ENCODE peak calls at places on chromosomes 1 and 21, in eight cellular contexts. One of them, this sample, is unnamed.
A peak's percentile ranks its signal among the peaks of the same experiment; 100 is the strongest.

GRCh38 chr1:109543283-109543987 is 3.8 kb downstream of the GPR61 start:
- DNase-seq in astrocyte of the spinal cord: no peak
- DNase-seq in epithelial cell of esophagus: no peak
- DNase-seq in RWPE2: no peak
- DNase-seq in left ventricle myocardium inferior: no peak
- DNase-seq in psoas muscle: no peak
- DNase-seq in IMR-90: no peak
- DNase-seq in astrocyte: no peak
- DNase-seq in this sample: no peak

GRCh38 chr1:30270468-30270867 is 452.9 kb downstream of the MATN1 start:
- DNase-seq in epithelial cell of esophagus: no peak
- DNase-seq in RWPE2: peak; percentile 3
- DNase-seq in psoas muscle: peak; percentile 13
- DNase-seq in IMR-90: no peak
- DNase-seq in astrocyte of the spinal cord: no peak
- DNase-seq in astrocyte: no peak
- DNase-seq in left ventricle myocardium inferior: no peak
- DNase-seq in this sample: no peak

GRCh38 chr21:32597205-32597604 is 11.9 kb upstream of the TCP10L start:
- DNase-seq in epithelial cell of esophagus: peak; percentile 99
- DNase-seq in astrocyte: peak; percentile 94
- DNase-seq in IMR-90: peak; percentile 95
- DNase-seq in RWPE2: no peak
- DNase-seq in left ventricle myocardium inferior: no peak
- DNase-seq in astrocyte of the spinal cord: peak; percentile 73
- DNase-seq in psoas muscle: no peak
- DNase-seq in this sample: peak; percentile 61

GRCh38 chr1:183069562-183070216 is 46.5 kb downstream of the LAMC1 start:
- DNase-seq in left ventricle myocardium inferior: no peak
- DNase-seq in RWPE2: no peak
- DNase-seq in astrocyte of the spinal cord: no peak
- DNase-seq in IMR-90: no peak
- DNase-seq in astrocyte: peak; percentile 62
- DNase-seq in epithelial cell of esophagus: peak; percentile 60
- DNase-seq in psoas muscle: no peak
- DNase-seq in this sample: no peak

GRCh38 chr21:39347537-39347936 is 1.4 kb downstream of the HMGN1 start:
- DNase-seq in astrocyte of the spinal cord: no peak
- DNase-seq in psoas muscle: no peak
- DNase-seq in RWPE2: no peak
- DNase-seq in epithelial cell of esophagus: no peak
- DNase-seq in left ventricle myocardium inferior: no peak
- DNase-seq in astrocyte: no peak
- DNase-seq in IMR-90: no peak
- DNase-seq in this sample: no peak

GRCh38 chr1:1628656-1629429 is 3.1 kb upstream of the MMP23B start:
- DNase-seq in epithelial cell of esophagus: peak; percentile 41
- DNase-seq in RWPE2: peak; percentile 61
- DNase-seq in astrocyte of the spinal cord: no peak
- DNase-seq in IMR-90: no peak
- DNase-seq in psoas muscle: peak; percentile 45
- DNase-seq in astrocyte: no peak
- DNase-seq in left ventricle myocardium inferior: no peak
- DNase-seq in this sample: no peak

GRCh38 chr1:48530727-48531351 is 58.8 kb upstream of the SPATA6 start:
- DNase-seq in astrocyte: peak; percentile 9
- DNase-seq in epithelial cell of esophagus: peak; percentile 67
- DNase-seq in RWPE2: no peak
- DNase-seq in left ventricle myocardium inferior: no peak
- DNase-seq in psoas muscle: peak; percentile 54
- DNase-seq in astrocyte of the spinal cord: peak; percentile 13
- DNase-seq in IMR-90: peak; percentile 29
- DNase-seq in this sample: peak; percentile 29

GRCh38 chr21:46054031-46054430 is 43.9 kb upstream of the COL6A2 start:
- DNase-seq in left ventricle myocardium inferior: no peak
- DNase-seq in astrocyte: no peak
- DNase-seq in RWPE2: no peak
- DNase-seq in astrocyte of the spinal cord: no peak
- DNase-seq in epithelial cell of esophagus: no peak
- DNase-seq in psoas muscle: no peak
- DNase-seq in IMR-90: no peak
- DNase-seq in this sample: no peak

GRCh38 chr1:222079546-222079945 is 337.7 kb upstream of the DUSP10 start:
- DNase-seq in astrocyte: no peak
- DNase-seq in RWPE2: no peak
- DNase-seq in IMR-90: no peak
- DNase-seq in astrocyte of the spinal cord: no peak
- DNase-seq in left ventricle myocardium inferior: no peak
- DNase-seq in epithelial cell of esophagus: no peak
- DNase-seq in psoas muscle: no peak
- DNase-seq in this sample: peak; percentile 61

GRCh38 chr1:45490121-45490622 is 791 bp downstream of the TESK2 start:
- DNase-seq in astrocyte of the spinal cord: peak; percentile 39
- DNase-seq in left ventricle myocardium inferior: no peak
- DNase-seq in astrocyte: peak; percentile 11
- DNase-seq in IMR-90: peak; percentile 21
- DNase-seq in RWPE2: no peak
- DNase-seq in psoas muscle: no peak
- DNase-seq in epithelial cell of esophagus: no peak
- DNase-seq in this sample: peak; percentile 32

GRCh38 chr21:35400233-35400939 is 351.3 kb upstream of the RUNX1 start:
- DNase-seq in epithelial cell of esophagus: peak; percentile 88
- DNase-seq in IMR-90: peak; percentile 67
- DNase-seq in astrocyte of the spinal cord: peak; percentile 80
- DNase-seq in RWPE2: no peak
- DNase-seq in left ventricle myocardium inferior: no peak
- DNase-seq in psoas muscle: no peak
- DNase-seq in astrocyte: peak; percentile 59
- DNase-seq in this sample: peak; percentile 84

GRCh38 chr1:206685256-206685748 is 597 bp downstream of the MAPKAPK2 start:
- DNase-seq in IMR-90: peak; percentile 53
- DNase-seq in astrocyte of the spinal cord: peak; percentile 34
- DNase-seq in epithelial cell of esophagus: peak; percentile 24
- DNase-seq in astrocyte: no peak
- DNase-seq in psoas muscle: peak; percentile 70
- DNase-seq in left ventricle myocardium inferior: no peak
- DNase-seq in RWPE2: no peak
- DNase-seq in this sample: peak; percentile 44

GRCh38 chr1:207885129-207886032 is 25.5 kb downstream of the CD34 start:
- DNase-seq in left ventricle myocardium inferior: peak; percentile 86
- DNase-seq in astrocyte: peak; percentile 55
- DNase-seq in psoas muscle: peak; percentile 90
- DNase-seq in IMR-90: peak; percentile 83
- DNase-seq in astrocyte of the spinal cord: peak; percentile 79
- DNase-seq in epithelial cell of esophagus: peak; percentile 75
- DNase-seq in RWPE2: peak; percentile 58
- DNase-seq in this sample: peak; percentile 94

GRCh38 chr1:202623075-202623474 is 87.2 kb downstream of the SYT2 start:
- DNase-seq in left ventricle myocardium inferior: peak; percentile 49
- DNase-seq in astrocyte of the spinal cord: peak; percentile 43
- DNase-seq in psoas muscle: peak; percentile 80
- DNase-seq in epithelial cell of esophagus: no peak
- DNase-seq in RWPE2: no peak
- DNase-seq in IMR-90: peak; percentile 64
- DNase-seq in astrocyte: peak; percentile 48
- DNase-seq in this sample: peak; percentile 65

GRCh38 chr21:25639167-25639921 is at the start of gene JAM2:
- DNase-seq in astrocyte of the spinal cord: peak; percentile 36
- DNase-seq in epithelial cell of esophagus: no peak
- DNase-seq in RWPE2: no peak
- DNase-seq in astrocyte: peak; percentile 17
- DNase-seq in psoas muscle: peak; percentile 64
- DNase-seq in IMR-90: peak; percentile 29
- DNase-seq in left ventricle myocardium inferior: peak; percentile 62
- DNase-seq in this sample: no peak

GRCh38 chr1:64680601-64681000 is 64.3 kb upstream of the RAVER2 start:
- DNase-seq in RWPE2: no peak
- DNase-seq in psoas muscle: no peak
- DNase-seq in IMR-90: no peak
- DNase-seq in astrocyte of the spinal cord: no peak
- DNase-seq in astrocyte: no peak
- DNase-seq in left ventricle myocardium inferior: no peak
- DNase-seq in epithelial cell of esophagus: no peak
- DNase-seq in this sample: no peak

GRCh38 chr1:64679177-64679576 is 65.7 kb upstream of the RAVER2 start:
- DNase-seq in IMR-90: no peak
- DNase-seq in epithelial cell of esophagus: no peak
- DNase-seq in astrocyte of the spinal cord: peak; percentile 10
- DNase-seq in RWPE2: no peak
- DNase-seq in psoas muscle: no peak
- DNase-seq in astrocyte: peak; percentile 11
- DNase-seq in left ventricle myocardium inferior: no peak
- DNase-seq in this sample: no peak

GRCh38 chr1:64676386-64676785 is 68.5 kb upstream of the RAVER2 start:
- DNase-seq in RWPE2: no peak
- DNase-seq in astrocyte of the spinal cord: no peak
- DNase-seq in astrocyte: no peak
- DNase-seq in left ventricle myocardium inferior: no peak
- DNase-seq in epithelial cell of esophagus: no peak
- DNase-seq in IMR-90: no peak
- DNase-seq in psoas muscle: no peak
- DNase-seq in this sample: no peak

GRCh38 chr1:64677471-64677870 is 67.4 kb upstream of the RAVER2 start:
- DNase-seq in RWPE2: no peak
- DNase-seq in psoas muscle: no peak
- DNase-seq in astrocyte of the spinal cord: no peak
- DNase-seq in IMR-90: no peak
- DNase-seq in left ventricle myocardium inferior: no peak
- DNase-seq in epithelial cell of esophagus: no peak
- DNase-seq in astrocyte: no peak
- DNase-seq in this sample: no peak

DNA sequence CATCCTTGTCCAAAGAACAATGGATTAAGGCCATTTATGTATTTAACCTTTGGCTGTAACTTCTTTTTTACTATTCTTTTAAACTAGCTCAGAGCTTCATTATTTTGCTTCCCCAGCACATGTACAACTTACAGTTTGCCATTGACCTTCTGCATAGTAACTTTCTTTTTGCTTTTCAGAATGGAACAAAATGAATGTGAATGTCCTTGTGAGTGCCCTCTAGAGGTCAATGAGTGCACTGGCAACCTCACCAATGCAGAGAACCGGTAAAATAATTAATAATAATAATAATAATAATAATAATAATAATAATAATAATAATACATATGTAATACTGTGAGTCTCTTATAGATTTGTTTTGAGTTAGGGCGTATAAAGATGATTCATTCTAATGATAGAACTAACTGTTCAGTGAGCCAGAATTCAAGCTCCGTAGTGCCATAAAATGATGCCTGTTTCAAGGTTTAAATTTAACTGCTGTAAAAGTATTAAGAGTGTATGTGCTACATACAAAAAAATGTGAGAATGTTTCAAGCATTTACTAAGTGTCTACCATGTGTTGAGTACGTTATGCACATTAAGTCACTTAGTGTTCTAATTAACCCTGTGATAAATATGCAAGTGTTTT is 69.0 kb upstream of the RAVER2 start:
- DNase-seq in left ventricle myocardium inferior: no peak
- DNase-seq in astrocyte of the spinal cord: peak; percentile 26
- DNase-seq in RWPE2: no peak
- DNase-seq in astrocyte: no peak
- DNase-seq in IMR-90: peak; percentile 37
- DNase-seq in psoas muscle: no peak
- DNase-seq in epithelial cell of esophagus: peak; percentile 33
- DNase-seq in this sample: peak; percentile 56
- TF ChIP-seq CTCF in left ventricle myocardium inferior: peak; percentile 79
- TF ChIP-seq CTCF in astrocyte of the spinal cord: peak; percentile 78
- TF ChIP-seq CTCF in RWPE2: peak; percentile 66
- TF ChIP-seq CTCF in astrocyte: peak; percentile 57
- TF ChIP-seq CTCF in IMR-90: peak; percentile 60
- TF ChIP-seq CTCF in psoas muscle: peak; percentile 69
- TF ChIP-seq CTCF in epithelial cell of esophagus: peak; percentile 70
- TF ChIP-seq CTCF in this sample: peak; percentile 73

DNA sequence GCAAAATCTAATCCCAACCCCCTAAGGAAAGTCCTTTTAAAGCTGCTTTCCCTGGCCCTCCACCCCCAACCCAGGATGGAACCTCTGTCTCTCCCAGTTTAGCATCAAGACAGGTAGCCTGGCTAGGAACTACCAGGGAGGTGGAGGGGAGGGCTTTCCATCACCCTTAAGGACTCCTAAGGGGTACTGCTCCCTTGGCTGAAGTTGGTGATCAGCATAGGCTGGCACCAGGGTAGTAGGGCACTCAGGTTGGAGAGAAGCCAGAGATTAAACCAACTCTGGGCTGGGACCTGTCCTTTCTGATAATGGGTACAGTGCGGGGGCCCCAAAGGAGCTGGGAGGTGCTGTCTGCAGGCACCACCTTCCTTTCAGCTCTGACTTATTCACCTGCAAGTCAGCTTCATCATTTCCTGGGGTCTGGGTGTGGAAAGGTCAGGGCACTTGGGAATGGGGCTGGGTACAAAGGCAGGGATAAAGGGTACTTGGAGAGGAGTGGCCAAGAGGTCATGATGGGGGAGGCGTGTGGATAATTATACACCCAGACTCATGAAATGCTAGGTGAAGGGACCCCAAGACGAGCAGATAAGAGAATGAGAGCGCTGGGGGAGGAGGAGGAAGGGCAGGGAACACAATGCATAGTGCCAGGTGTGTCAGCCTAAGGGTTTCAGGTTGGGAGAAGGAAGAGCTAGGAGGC is 1.3 kb downstream of the ARHGEF2 start:
- DNase-seq in IMR-90: no peak
- DNase-seq in RWPE2: no peak
- DNase-seq in astrocyte: no peak
- DNase-seq in astrocyte of the spinal cord: no peak
- DNase-seq in psoas muscle: no peak
- DNase-seq in epithelial cell of esophagus: peak; percentile 24
- DNase-seq in left ventricle myocardium inferior: no peak
- DNase-seq in this sample: no peak
- H3K4me3 ChIP-seq in IMR-90: peak overlapping the region; percentile 94
- H3K4me3 ChIP-seq in RWPE2: peak overlapping the region; percentile 61
- H3K4me3 ChIP-seq in astrocyte: peak overlapping the region; percentile 81
- H3K4me3 ChIP-seq in astrocyte of the spinal cord: peak overlapping the region; percentile 93
- H3K4me3 ChIP-seq in psoas muscle: peak overlapping the region; percentile 88
- H3K4me3 ChIP-seq in epithelial cell of esophagus: peak overlapping the region; percentile 80
- H3K4me3 ChIP-seq in left ventricle myocardium inferior: peak overlapping the region; percentile 77
- H3K4me3 ChIP-seq in this sample: peak overlapping the region; percentile 94

GRCh38 chr1:196143602-196144342 is 464.5 kb downstream of the KCNT2 start:
- DNase-seq in epithelial cell of esophagus: no peak
- DNase-seq in RWPE2: no peak
- DNase-seq in astrocyte of the spinal cord: no peak
- DNase-seq in left ventricle myocardium inferior: no peak
- DNase-seq in IMR-90: no peak
- DNase-seq in astrocyte: no peak
- DNase-seq in psoas muscle: no peak
- DNase-seq in this sample: no peak
- TF ChIP-seq CTCF in epithelial cell of esophagus: no peak
- TF ChIP-seq CTCF in RWPE2: no peak
- TF ChIP-seq CTCF in astrocyte of the spinal cord: peak; percentile 17
- TF ChIP-seq CTCF in left ventricle myocardium inferior: no peak
- TF ChIP-seq CTCF in IMR-90: peak; percentile 3
- TF ChIP-seq CTCF in astrocyte: no peak
- TF ChIP-seq CTCF in psoas muscle: no peak
- TF ChIP-seq CTCF in this sample: no peak

DNA sequence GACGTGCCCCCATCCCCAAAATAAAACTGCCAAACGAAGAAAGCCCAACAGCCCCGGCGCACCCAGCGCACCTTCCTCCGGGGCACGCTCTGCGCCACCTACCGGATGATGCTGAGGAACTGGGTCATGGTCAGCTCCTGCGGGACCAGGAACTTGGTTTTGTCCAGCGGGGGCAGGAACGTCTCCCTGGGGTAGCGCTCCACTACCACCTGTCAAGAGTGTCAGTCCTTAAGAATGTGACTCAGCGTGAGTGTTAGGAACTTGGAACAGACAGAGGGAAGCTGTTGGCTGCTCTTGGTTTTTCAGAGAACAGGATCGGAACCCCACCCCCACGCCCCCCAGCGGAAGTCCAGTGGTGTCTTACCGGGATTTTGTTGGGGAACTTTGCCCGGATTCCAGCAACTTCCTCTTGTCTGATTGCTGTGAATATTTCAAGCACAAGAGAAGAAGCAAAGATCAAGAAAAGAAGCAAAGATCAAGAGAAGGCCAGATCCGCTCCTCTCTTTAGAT is 431 bp downstream of the MAP1LC3C start:
- DNase-seq in left ventricle myocardium inferior: peak; percentile 74
- DNase-seq in psoas muscle: peak; percentile 87
- DNase-seq in IMR-90: peak; percentile 73
- DNase-seq in astrocyte of the spinal cord: peak; percentile 84
- DNase-seq in RWPE2: peak; percentile 50
- DNase-seq in astrocyte: peak; percentile 82
- DNase-seq in epithelial cell of esophagus: peak; percentile 75
- DNase-seq in this sample: peak; percentile 84
- H3K4me3 ChIP-seq in left ventricle myocardium inferior: peak overlapping the region; percentile 55
- H3K4me3 ChIP-seq in psoas muscle: peak overlapping the region; percentile 38
- H3K4me3 ChIP-seq in IMR-90: peak overlapping the region; percentile 40
- H3K4me3 ChIP-seq in astrocyte of the spinal cord: peak overlapping the region; percentile 37
- H3K4me3 ChIP-seq in RWPE2: no peak overlapping the region
- H3K4me3 ChIP-seq in astrocyte: peak overlapping the region; percentile 45
- H3K4me3 ChIP-seq in epithelial cell of esophagus: no peak overlapping the region
- H3K4me3 ChIP-seq in this sample: peak overlapping the region; percentile 32

This sample was measured in cardiac fibroblast.